ENCODE peak calls at places on chromosomes 1 and 21, in six cellular contexts. K is H1, N is GM12891, Z is HepG2, Y is K562, L is GM12878. Q is an unnamed sample.

GRCh38 chr1:57222307-57222706 is 201.6 kb downstream of the DAB1 start:
- DNase-seq in K (no peak), N (no peak), Z (no peak), Y (no peak), L (no peak), Q (no peak)

GRCh38 chr1:69569281-69569970 is 1.7 kb downstream of the LRRC7 start:
- DNase-seq in K (no peak), N (no peak), Z (no peak), Y (peak), L (no peak), Q (no peak)

GRCh38 chr1:70140343-70140742 is 65.0 kb downstream of the LRRC40 start:
- DNase-seq in K (no peak), N (no peak), Z (no peak), Y (no peak), L (no peak), Q (no peak)

GRCh38 chr1:243642936-243643335 is 207.1 kb downstream of the AKT3 start:
- DNase-seq in K (no peak), N (no peak), Z (no peak), Y (no peak), L (no peak), Q (no peak)

GRCh38 chr1:25148673-25149300 is 83.5 kb downstream of the SYF2 start:
- DNase-seq in K (no peak), N (no peak), Z (peak), Y (peak), L (no peak), Q (no peak)

GRCh38 chr1:2466270-2466665 is 9.8 kb upstream of the PLCH2 start:
- DNase-seq in K (no peak), N (no peak), Z (no peak), Y (no peak), L (no peak), Q (no peak)

GRCh38 chr1:209876091-209876800 is 48.5 kb downstream of the UTP25 start:
- DNase-seq in K (no peak), N (no peak), Z (no peak), Y (no peak), L (no peak), Q (no peak)

GRCh38 chr21:46368533-46369285 is 44.8 kb downstream of the PCNT start:
- DNase-seq in K (no peak), N (peak), Z (no peak), Y (no peak), L (peak), Q (no peak)

GRCh38 chr1:18599096-18599495 is 31.6 kb upstream of the PAX7 start:
- DNase-seq in K (no peak), N (no peak), Z (no peak), Y (no peak), L (no peak), Q (no peak)

GRCh38 chr1:1959840-1960479 is 40.9 kb upstream of the TMEM52 start:
- DNase-seq in K (peak), N (peak), Z (peak), Y (peak), L (no peak), Q (peak)

GRCh38 chr1:17279001-17279830 is 28.8 kb upstream of the PADI4 start:
- DNase-seq in K (no peak), N (no peak), Z (no peak), Y (no peak), L (no peak), Q (no peak)

GRCh38 chr21:46118305-46118870 is 20.5 kb downstream of the COL6A2 start:
- DNase-seq in K (no peak), N (peak), Z (no peak), Y (no peak), L (no peak), Q (peak)

GRCh38 chr1:211336161-211336560 is 9.5 kb downstream of the TRAF5 start:
- DNase-seq in K (no peak), N (no peak), Z (no peak), Y (no peak), L (no peak), Q (no peak)

GRCh38 chr21:26809745-26810144 is 35.5 kb downstream of the ADAMTS1 start:
- DNase-seq in K (no peak), N (no peak), Z (no peak), Y (no peak), L (no peak), Q (no peak)

GRCh38 chr1:210557426-210558077 is 228.8 kb downstream of the HHAT start:
- DNase-seq in K (no peak), N (no peak), Z (no peak), Y (peak), L (no peak), Q (no peak)

GRCh38 chr1:36224537-36225297 is 474 bp downstream of the THRAP3 start:
- DNase-seq in K (peak), N (peak), Z (peak), Y (peak), L (no peak), Q (peak)

GRCh38 chr1:206133751-206134371 is 16.7 kb upstream of the AVPR1B start:
- DNase-seq in K (no peak), N (no peak), Z (no peak), Y (no peak), L (no peak), Q (no peak)

GRCh38 chr1:17377325-17377953 is 5.4 kb downstream of the PADI6 start:
- DNase-seq in K (no peak), N (no peak), Z (no peak), Y (no peak), L (no peak), Q (no peak)

GRCh38 chr1:16080422-16081150 is 7.1 kb upstream of the FAM131C start:
- DNase-seq in K (no peak), N (no peak), Z (no peak), Y (peak), L (no peak), Q (no peak)

GRCh38 chr1:75600781-75601180 is 10.1 kb downstream of the SLC44A5 start:
- DNase-seq in K (no peak), N (no peak), Z (no peak), Y (no peak), L (no peak), Q (no peak)

GRCh38 chr1:33380811-33381210 is 50.1 kb downstream of the PHC2 start:
- DNase-seq in K (no peak), N (no peak), Z (no peak), Y (no peak), L (no peak), Q (no peak)

DNA sequence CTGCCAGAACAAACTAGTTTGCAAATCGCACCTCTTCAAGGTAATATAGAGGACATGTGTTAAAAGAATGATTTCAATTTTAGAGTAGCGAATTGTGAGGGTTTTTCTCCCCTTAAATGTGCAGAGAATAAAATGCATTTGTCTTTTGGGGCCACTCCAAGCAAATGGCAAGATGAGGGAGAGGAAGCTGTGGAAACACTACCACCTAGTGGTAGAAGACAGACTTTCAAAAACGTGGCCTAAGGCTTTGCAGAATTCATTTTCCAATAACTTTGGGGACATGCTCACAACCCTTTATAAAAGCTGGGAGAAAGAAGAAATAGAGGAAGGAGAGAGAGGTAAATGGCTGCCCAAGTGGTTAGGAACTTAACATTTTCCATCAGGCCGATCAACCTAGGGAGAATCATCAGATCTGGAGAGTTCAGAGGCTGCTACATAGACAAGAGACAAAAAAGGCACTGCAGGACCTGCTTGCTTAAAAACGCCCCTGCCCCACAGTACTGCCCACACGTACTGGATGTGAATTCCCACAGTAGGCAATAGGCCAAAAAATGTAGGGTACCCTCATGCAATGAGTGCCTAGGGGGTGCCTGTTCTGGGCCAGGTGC is 15.7 kb upstream of the RCAN1 start:
- DNase-seq in K (no peak), N (peak), Z (peak), Y (peak), L (peak), Q (no peak)
- TF ChIP-seq POLR2A in K (no peak), N (no peak), Z (no peak), Y (no peak), L (no peak), Q (no peak)

GRCh38 chr1:161180643-161181042 is 3.3 kb upstream of the B4GALT3 start:
- DNase-seq in K (no peak), N (no peak), Z (no peak), Y (peak), L (no peak), Q (no peak)

GRCh38 chr1:161177936-161178244 is 583 bp upstream of the B4GALT3 start:
- DNase-seq in K (no peak), N (no peak), Z (no peak), Y (no peak), L (no peak), Q (no peak)

GRCh38 chr1:161177112-161177935 is at the start of gene B4GALT3:
- DNase-seq in K (no peak), N (peak), Z (peak), Y (peak), L (no peak), Q (peak)

GRCh38 chr1:161182214-161182613 is 4.9 kb upstream of the B4GALT3 start:
- DNase-seq in K (no peak), N (no peak), Z (no peak), Y (peak), L (peak), Q (no peak)

DNA sequence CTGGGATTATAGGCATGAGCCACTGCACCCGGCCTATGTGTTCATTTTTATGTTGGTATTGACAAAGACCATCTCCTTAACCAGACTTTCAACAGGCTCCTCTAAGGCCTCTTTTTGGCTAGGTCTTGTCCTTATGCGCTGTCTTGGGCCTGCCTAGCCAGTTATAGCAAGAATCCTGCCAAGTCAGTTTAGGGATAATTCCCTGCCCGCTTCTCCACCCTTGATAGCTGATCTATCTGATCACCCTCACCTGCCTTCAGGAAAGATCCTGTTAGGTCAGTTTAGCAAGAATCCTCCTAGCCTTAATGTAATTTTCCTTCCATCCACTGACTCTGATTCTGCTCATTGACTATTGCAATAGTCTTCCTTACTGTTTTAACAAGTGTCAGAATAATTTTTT is 2.4 kb upstream of the B4GALT3 start:
- DNase-seq in K (no peak), N (no peak), Z (no peak), Y (no peak), L (no peak), Q (no peak)
- TF ChIP-seq TAF1 in K (no peak), N (no peak), Z (no peak), Y (no peak), L (no peak), Q (no peak)

GRCh38 chr1:93845554-93846150 is 33.4 kb downstream of the DNTTIP2 start:
- DNase-seq in K (no peak), N (no peak), Z (peak), Y (no peak), L (no peak), Q (no peak)

GRCh38 chr1:93847811-93848288 is 31.2 kb downstream of the DNTTIP2 start:
- DNase-seq in K (no peak), N (no peak), Z (peak), Y (peak), L (no peak), Q (peak)

GRCh38 chr1:93846929-93847810 is 31.8 kb downstream of the DNTTIP2 start:
- DNase-seq in K (peak), N (peak), Z (peak), Y (peak), L (peak), Q (peak)

GRCh38 chr1:93844262-93845045 is 34.6 kb downstream of the DNTTIP2 start:
- DNase-seq in K (no peak), N (peak), Z (peak), Y (peak), L (peak), Q (no peak)

DNA sequence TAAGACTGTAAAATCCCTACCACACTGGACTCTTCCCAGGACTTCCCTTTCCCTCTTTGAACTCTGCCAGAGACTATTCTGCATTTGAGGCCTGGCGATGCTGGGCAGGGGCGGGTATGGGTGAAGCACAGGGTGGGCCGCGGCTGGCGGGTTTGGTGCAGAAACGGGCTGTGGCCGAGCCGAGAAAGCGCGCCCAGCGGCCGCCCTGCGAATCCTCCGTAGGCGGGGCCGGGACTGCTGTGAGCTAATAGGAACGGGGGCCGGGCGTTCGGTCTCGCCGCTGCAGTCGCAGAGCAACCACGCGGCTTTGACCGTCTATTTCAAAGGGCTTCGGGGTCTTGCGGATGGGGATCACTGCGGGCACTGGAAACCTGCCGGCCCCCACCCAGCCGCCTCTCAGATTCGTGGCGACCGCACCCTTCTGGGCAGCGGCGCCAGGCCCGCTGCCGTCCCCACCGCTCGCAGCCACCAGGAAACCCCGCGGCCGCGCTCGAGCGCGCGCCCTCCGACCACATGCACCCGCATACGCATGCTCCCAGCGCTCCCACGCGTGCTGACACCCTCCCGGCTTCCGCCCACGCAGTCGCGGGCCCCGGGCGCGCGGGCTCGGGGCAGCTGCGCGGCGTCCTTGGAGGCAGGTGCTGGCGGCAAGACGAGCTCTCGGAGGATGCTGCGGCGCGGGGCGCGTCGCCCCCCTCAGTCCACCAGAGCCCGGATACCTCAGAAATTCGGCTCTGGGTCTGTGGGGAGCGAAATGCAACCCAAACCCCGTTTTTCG is 32.7 kb downstream of the DNTTIP2 start:
- DNase-seq in K (no peak), N (peak), Z (peak), Y (peak), L (no peak), Q (peak)
- TF ChIP-seq POLR2A in K (no peak), N (no peak), Z (peak), Y (peak), L (peak), Q (no peak)

GRCh38 chr1:64471724-64472276 is 1.9 kb downstream of the CACHD1 start:
- DNase-seq in K (no peak), N (no peak), Z (no peak), Y (no peak), L (no peak), Q (no peak)
- TF ChIP-seq TAF1 in K (no peak), N (no peak), Z (no peak), Y (no peak), L (no peak), Q (no peak)

DNA sequence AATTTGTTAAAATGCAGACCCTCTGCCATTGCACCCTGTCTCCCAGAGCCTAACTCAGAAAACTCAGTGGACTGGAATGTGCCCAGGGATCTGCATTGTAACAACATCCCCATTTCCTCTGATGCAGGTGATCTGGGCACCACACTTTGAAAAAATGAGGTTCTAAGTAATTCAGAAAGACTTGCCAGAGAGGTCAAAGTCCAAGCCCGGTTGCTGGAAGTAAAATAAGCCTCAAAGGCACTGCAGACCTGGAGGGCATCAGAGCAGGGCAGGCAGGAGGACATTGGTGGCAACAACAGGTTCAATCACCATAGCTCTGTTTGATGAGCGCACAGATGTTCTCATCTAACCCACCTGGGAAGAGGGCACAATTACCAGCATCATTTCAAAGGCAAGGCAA is 90.7 kb downstream of the SYT2 start:
- DNase-seq in K (no peak), N (no peak), Z (no peak), Y (no peak), L (no peak), Q (no peak)
- TF ChIP-seq POLR2A in K (no peak), N (no peak), Z (no peak), Y (no peak), L (no peak), Q (no peak)

GRCh38 chr1:159867322-159868064 is 5.0 kb upstream of the VSIG8 start:
- DNase-seq in K (no peak), N (no peak), Z (no peak), Y (no peak), L (no peak), Q (no peak)
- TF ChIP-seq TAF1 in K (no peak), N (no peak), Z (no peak), Y (no peak), L (no peak), Q (no peak)

DNA sequence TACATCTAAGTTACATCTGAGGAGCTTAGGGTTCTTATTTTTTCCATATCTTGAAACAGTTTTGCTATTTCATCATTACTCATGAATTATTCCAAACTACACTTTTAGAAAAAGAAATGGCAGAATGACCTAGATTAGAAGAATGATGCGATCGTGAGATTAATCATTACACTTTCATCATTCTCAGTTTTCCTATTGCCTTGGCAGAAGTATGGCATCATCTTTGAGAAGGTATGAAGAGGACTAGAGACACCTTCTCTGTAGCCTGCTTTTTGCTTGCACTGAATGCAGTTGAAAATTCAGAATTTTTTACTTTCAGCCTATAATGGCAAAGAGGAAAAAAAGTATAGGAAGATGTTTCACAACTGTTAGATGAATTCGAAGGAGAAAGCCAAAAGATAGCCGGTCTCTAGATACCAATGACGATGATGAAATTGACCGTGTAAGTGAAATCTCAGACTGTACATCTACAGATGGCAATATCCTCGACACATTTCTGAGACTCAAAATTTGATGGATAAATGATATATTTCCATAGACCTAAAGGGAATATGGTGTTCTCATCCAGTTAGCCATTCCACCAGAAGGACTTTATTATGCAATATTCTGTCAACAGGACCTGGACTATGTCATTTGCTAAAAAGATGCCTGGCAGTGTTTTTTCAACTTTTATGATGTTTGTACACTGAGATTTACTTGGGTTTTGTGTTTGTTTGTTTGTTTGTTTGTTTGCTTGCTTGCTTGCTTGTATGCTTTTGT is 191.8 kb downstream of the TOMM20 start:
- DNase-seq in K (no peak), N (no peak), Z (no peak), Y (no peak), L (no peak), Q (no peak)
- TF ChIP-seq POLR2A in K (no peak), N (no peak), Z (no peak), Y (no peak), L (no peak), Q (no peak)